ENCODE peak calls at places on chromosomes 3 and 15, in seven cellular contexts. P is RPMI7951; W is fibroblast of lung; U is left colon; M is activated naive CD4-positive, alpha-beta T cell treated with anti-CD3 and anti-CD28 coated beads, Interleukin-2, amount 50 U/mL, for 72 hours; L is NAMALWA; B is activated T-helper 9 cell treated with anti-CD3 and anti-CD28 coated beads, Interleukin-2, amount 50 U/mL, for 16 hours. G is an unnamed sample.

GRCh38 chr3:64222501-64222900 is 2.8 kb downstream of the PRICKLE2 start:
- DNase-seq in P (peak), W (no peak), U (no peak), M (no peak), L (no peak), B (no peak), G (no peak)

GRCh38 chr3:178302966-178303930 is 233.0 kb upstream of the KCNMB2 start:
- DNase-seq in P (no peak), W (no peak), U (no peak), M (no peak), L (no peak), B (no peak), G (no peak)

GRCh38 chr3:1190576-1190975 is 97.8 kb downstream of the CNTN6 start:
- DNase-seq in P (no peak), W (peak), U (no peak), M (no peak), L (no peak), B (no peak), G (no peak)

GRCh38 chr3:134299888-134300206 is 49.2 kb upstream of the RYK start:
- DNase-seq in P (no peak), W (peak), U (no peak), M (no peak), L (no peak), B (no peak), G (no peak)

GRCh38 chr15:73965094-73965729 is 26.9 kb downstream of the STOML1 start:
- DNase-seq in P (peak), W (no peak), U (no peak), M (peak), L (peak), B (no peak), G (peak)

GRCh38 chr3:33030246-33030645 is 66.7 kb downstream of the GLB1 start:
- DNase-seq in P (no peak), W (no peak), U (no peak), M (no peak), L (no peak), B (no peak), G (no peak)

GRCh38 chr3:47003461-47004368 is 24.2 kb downstream of the NBEAL2 start:
- DNase-seq in P (no peak), W (no peak), U (peak), M (no peak), L (no peak), B (no peak), G (no peak)

GRCh38 chr3:72912532-72912931 is 24.7 kb downstream of the GXYLT2 start:
- DNase-seq in P (no peak), W (peak), U (no peak), M (no peak), L (no peak), B (no peak), G (no peak)

GRCh38 chr15:85276921-85277320 is 103.5 kb upstream of the AKAP13 start:
- DNase-seq in P (no peak), W (no peak), U (no peak), M (no peak), L (no peak), B (no peak), G (no peak)

GRCh38 chr3:51668756-51669155 is 2.3 kb upstream of the TEX264 start:
- DNase-seq in P (no peak), W (peak), U (no peak), M (no peak), L (no peak), B (no peak), G (no peak)

GRCh38 chr3:187946981-187947380 is 201.7 kb upstream of the BCL6 start:
- DNase-seq in P (no peak), W (no peak), U (no peak), M (no peak), L (no peak), B (no peak), G (no peak)

GRCh38 chr3:3201584-3201983 is 22.1 kb upstream of the CRBN start:
- DNase-seq in P (no peak), W (no peak), U (no peak), M (no peak), L (no peak), B (no peak), G (no peak)

GRCh38 chr3:153599685-153600084 is 437.7 kb downstream of the RAP2B start:
- DNase-seq in P (peak), W (peak), U (no peak), M (no peak), L (no peak), B (no peak), G (no peak)

GRCh38 chr3:168684519-168684918 is 588.8 kb upstream of the GOLIM4 start:
- DNase-seq in P (no peak), W (no peak), U (no peak), M (no peak), L (no peak), B (no peak), G (no peak)

GRCh38 chr3:71754610-71755253 is 1.1 kb downstream of the GPR27 start:
- DNase-seq in P (no peak), W (no peak), U (no peak), M (no peak), L (no peak), B (no peak), G (no peak)

GRCh38 chr3:183823963-183824362 is 1.4 kb downstream of the MAP6D1 start:
- DNase-seq in P (no peak), W (no peak), U (no peak), M (no peak), L (no peak), B (no peak), G (no peak)

GRCh38 chr3:132290833-132291232 is 26.4 kb upstream of the ACP3 start:
- DNase-seq in P (peak), W (peak), U (no peak), M (no peak), L (no peak), B (no peak), G (no peak)